ENCODE peak calls at places on chromosomes 7 and 10, in six cellular contexts. X is CD4-positive, CD25-positive, alpha-beta regulatory T cell; T is transverse colon; S is heart right ventricle; J is hepatocyte; C is NT2/D1. U is an unnamed sample.

GRCh38 chr10:129631870-129632623 is 165.0 kb downstream of the MGMT start:
- DNase-seq in X (no peak), T (no peak), S (no peak), J (no peak), C (no peak), U (no peak)

GRCh38 chr7:1175597-1175966 is 15.6 kb upstream of the ZFAND2A start:
- DNase-seq in X (no peak), T (no peak), S (no peak), J (no peak), C (no peak), U (no peak)

GRCh38 chr10:93068411-93069244 is 5.1 kb upstream of the CYP26A1 start:
- DNase-seq in X (no peak), T (no peak), S (no peak), J (no peak), C (no peak), U (no peak)

GRCh38 chr7:2099036-2099957 is 133.4 kb downstream of the MAD1L1 start:
- DNase-seq in X (peak; percentile 65), T (no peak), S (no peak), J (no peak), C (no peak), U (no peak)

GRCh38 chr10:91698258-91698657 is 65.4 kb upstream of the PPP1R3C start:
- DNase-seq in X (no peak), T (no peak), S (no peak), J (no peak), C (no peak), U (no peak)

GRCh38 chr10:108327706-108328105 is 1163.2 kb upstream of the SORCS1 start:
- DNase-seq in X (no peak), T (no peak), S (no peak), J (no peak), C (no peak), U (no peak)

GRCh38 chr10:100909506-100910260 is 3.1 kb upstream of the SLF2 start:
- DNase-seq in X (peak; percentile 5), T (no peak), S (no peak), J (peak; percentile 33), C (no peak), U (no peak)

GRCh38 chr10:28790146-28790545 is 112.8 kb downstream of the BAMBI start:
- DNase-seq in X (no peak), T (no peak), S (no peak), J (no peak), C (no peak), U (no peak)

GRCh38 chr7:77791336-77791735 is 6.9 kb downstream of the TMEM60 start:
- DNase-seq in X (no peak), T (no peak), S (no peak), J (no peak), C (no peak), U (no peak)

GRCh38 chr7:54664235-54665228 is 94.5 kb downstream of the SEC61G start:
- DNase-seq in X (peak; percentile 5), T (peak; percentile 72), S (peak; percentile 31), J (peak; percentile 86), C (peak; percentile 75), U (peak; percentile 61)

GRCh38 chr7:23680417-23681405 is 712 bp downstream of the FAM221A start:
- DNase-seq in X (peak; percentile 74), T (peak; percentile 83), S (peak; percentile 55), J (peak; percentile 84), C (no peak), U (peak; percentile 79)

GRCh38 chr7:6273380-6273837 is 985 bp upstream of the CYTH3 start:
- DNase-seq in X (no peak), T (peak; percentile 77), S (no peak), J (no peak), C (no peak), U (peak; percentile 42)
- H3K4me1 ChIP-seq in X (peaks cover 17% of the 10 kb centered on the region), T (no peaks in the 10 kb centered on the region), S (peaks cover 17% of the 10 kb centered on the region), J (peaks cover 14% of the 10 kb centered on the region), C (peaks cover 5% of the 10 kb centered on the region), U (no peaks in the 10 kb centered on the region)

GRCh38 chr10:117541405-117541908 is 1.1 kb upstream of the EMX2 start:
- DNase-seq in X (no peak), T (no peak), S (no peak), J (no peak), C (no peak), U (no peak)
- H3K4me1 ChIP-seq in X (peaks cover 16% of the 10 kb centered on the region), T (peaks cover 21% of the 10 kb centered on the region), S (peaks cover 40% of the 10 kb centered on the region), J (peaks cover 35% of the 10 kb centered on the region), C (peaks cover 5% of the 10 kb centered on the region), U (peaks cover 7% of the 10 kb centered on the region)

GRCh38 chr7:27096756-27097514 is 1.1 kb upstream of the HOXA1 start:
- DNase-seq in X (peak; percentile 12), T (peak; percentile 52), S (no peak), J (no peak), C (no peak), U (no peak)

GRCh38 chr7:27097686-27098492 is 2.1 kb upstream of the HOXA1 start:
- DNase-seq in X (no peak), T (no peak), S (no peak), J (no peak), C (no peak), U (peak; percentile 15)

GRCh38 chr7:27099839-27100225 is 2.7 kb downstream of the HOXA2 start:
- DNase-seq in X (no peak), T (no peak), S (no peak), J (no peak), C (no peak), U (no peak)

GRCh38 chr7:27099224-27099838 is 3.2 kb downstream of the HOXA2 start:
- DNase-seq in X (no peak), T (no peak), S (no peak), J (no peak), C (no peak), U (no peak)

DNA sequence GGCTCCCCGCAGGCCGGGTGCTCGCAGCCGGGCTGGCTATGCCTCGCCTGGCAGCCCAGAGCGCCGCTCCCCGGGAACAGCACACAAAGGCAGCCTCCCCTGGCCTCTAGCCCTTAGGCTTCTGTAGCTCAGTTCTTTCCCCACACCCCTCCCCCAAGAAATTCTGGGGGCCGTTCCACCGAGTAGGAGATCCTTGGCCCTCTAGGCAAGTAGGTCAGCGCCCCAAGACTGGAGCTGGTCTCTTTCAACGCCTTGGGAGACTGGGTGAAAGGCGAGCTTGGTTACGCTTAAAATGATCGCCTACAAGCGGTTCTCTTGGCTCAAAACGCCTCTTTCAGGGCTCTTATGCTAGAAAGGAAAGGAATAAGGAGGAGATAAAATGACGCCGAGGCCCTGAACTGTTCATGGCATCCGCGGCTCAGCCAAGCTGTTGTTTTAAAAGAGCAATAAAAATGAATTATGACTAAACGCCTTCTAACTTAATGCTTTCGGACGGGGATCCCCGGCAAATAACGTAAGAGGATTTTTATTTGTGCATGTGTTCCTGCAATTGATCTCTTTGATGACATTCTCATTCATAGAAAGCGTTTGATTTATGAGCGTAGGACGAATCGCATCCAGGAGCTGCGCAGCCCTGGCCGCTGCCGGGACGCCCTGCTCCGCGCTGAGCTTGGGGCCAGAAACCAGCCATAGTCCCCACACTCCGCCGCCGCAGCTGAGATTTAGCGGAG is 2.9 kb upstream of the HOXA1 start:
- DNase-seq in X (no peak), T (peak; percentile 73), S (no peak), J (no peak), C (no peak), U (no peak)
- H3K4me1 ChIP-seq in X (peaks cover 35% of the 10 kb centered on the region), T (peaks cover 19% of the 10 kb centered on the region), S (peaks cover 31% of the 10 kb centered on the region), J (peaks cover 16% of the 10 kb centered on the region), C (peaks cover 8% of the 10 kb centered on the region), U (no peaks in the 10 kb centered on the region)

GRCh38 chr10:102782698-102783540 is 39.2 kb downstream of the WBP1L start:
- DNase-seq in X (no peak), T (peak; percentile 44), S (peak; percentile 59), J (peak; percentile 32), C (no peak), U (no peak)
- H3K4me1 ChIP-seq in X (no peaks in the 10 kb centered on the region), T (peaks cover 16% of the 10 kb centered on the region), S (peaks cover 88% of the 10 kb centered on the region), J (peaks cover 51% of the 10 kb centered on the region), C (peaks cover 14% of the 10 kb centered on the region), U (peaks cover 33% of the 10 kb centered on the region)

DNA sequence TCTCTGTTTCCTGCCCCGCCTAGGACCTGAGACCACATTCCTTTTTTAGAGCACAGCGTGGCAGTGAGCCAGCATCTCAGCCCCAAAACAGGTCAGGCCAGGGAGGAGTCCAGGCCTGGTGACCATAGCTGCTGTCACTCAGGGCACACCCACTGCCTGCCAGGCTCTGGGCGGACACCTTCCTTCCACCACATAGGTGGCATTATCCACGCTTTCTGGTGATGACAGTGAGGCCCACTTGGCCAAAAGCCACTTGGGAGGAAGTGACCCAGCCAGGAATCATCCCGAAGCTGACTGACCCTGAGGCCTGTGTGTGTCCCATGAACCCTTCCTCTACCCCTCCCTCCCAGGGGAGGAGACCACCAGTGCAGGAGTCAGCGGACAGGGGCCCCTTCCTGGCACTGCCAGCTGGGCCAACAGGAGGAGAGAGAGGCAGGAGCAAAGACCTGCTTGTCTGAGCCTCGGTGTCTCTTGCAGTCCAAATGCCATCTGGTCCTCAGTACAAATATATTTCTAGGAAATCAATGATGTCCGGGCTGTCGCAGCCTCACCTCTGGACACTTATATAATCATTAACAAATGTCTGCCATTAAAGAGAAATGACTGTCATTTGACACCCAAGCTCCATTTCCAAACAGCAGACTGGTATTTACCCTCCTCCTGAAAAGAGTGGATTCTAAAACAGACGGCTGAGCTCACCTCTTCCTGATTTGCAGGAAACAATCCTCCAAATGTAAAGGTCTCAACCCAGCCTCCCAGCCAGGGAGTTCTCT is 63.0 kb downstream of the ABRAXAS2 start:
- DNase-seq in X (no peak), T (peak; percentile 47), S (peak; percentile 77), J (peak; percentile 21), C (no peak), U (peak; percentile 56)
- H3K4me1 ChIP-seq in X (no peaks in the 10 kb centered on the region), T (no peaks in the 10 kb centered on the region), S (no peaks in the 10 kb centered on the region), J (no peaks in the 10 kb centered on the region), C (peaks cover 5% of the 10 kb centered on the region), U (no peaks in the 10 kb centered on the region)

GRCh38 chr10:6589287-6590094 is 9.4 kb upstream of the PRKCQ start:
- DNase-seq in X (no peak), T (no peak), S (no peak), J (no peak), C (no peak), U (no peak)
- H3K4me1 ChIP-seq in X (peaks cover 91% of the 10 kb centered on the region), T (no peaks in the 10 kb centered on the region), S (no peaks in the 10 kb centered on the region), J (no peaks in the 10 kb centered on the region), C (no peaks in the 10 kb centered on the region), U (no peaks in the 10 kb centered on the region)

DNA sequence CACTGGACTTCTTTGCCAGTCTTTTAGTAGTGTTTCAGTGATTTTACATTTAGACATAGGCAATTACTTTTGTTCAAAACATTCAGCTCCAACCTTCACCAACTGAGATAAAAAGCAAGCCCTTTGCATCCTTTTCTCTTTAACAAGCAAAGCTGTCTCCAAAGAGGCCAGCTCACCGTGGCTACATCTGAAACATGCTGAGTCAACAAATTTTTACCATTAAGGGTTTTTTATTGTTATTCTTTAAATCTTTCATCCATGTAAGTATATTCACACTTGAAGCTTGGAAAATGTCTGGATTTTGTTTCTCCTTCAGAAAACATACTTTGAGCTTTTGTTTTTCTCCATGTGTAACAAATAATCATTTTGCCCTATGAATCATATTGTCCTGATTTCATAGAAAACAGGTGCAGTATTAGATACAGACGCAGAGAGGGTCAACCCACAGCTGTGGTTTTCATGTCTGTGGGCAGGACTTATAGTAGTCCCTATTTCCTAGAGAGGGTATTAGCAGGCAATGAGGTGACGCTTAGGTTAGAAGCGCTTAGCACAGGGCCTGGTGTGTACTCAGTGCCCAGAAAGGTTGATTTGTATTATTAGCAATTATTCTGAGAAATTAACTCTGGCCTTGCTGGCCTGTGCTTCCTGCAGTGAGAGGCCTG is 99.5 kb downstream of the MKI67 start:
- DNase-seq in X (peak; percentile 61), T (no peak), S (no peak), J (no peak), C (no peak), U (no peak)
- H3K4me1 ChIP-seq in X (peaks cover 3% of the 10 kb centered on the region), T (no peaks in the 10 kb centered on the region), S (no peaks in the 10 kb centered on the region), J (no peaks in the 10 kb centered on the region), C (no peaks in the 10 kb centered on the region), U (no peaks in the 10 kb centered on the region)

U was measured in pancreas.